ENCODE peak calls at places on chromosomes 12 and 14, in seven cellular contexts. H is SK-N-SH, S is stomach, B is esophagus muscularis mucosa, P is GM12878, Q is Panc1, I is H1. Y is an unnamed sample.

GRCh38 chr12:32390572-32391219 is 8.7 kb upstream of the FGD4 start:
- DNase-seq in S (peak), B (no peak), P (no peak), H (peak), I (peak), Q (no peak), Y (peak)

GRCh38 chr12:131710464-131711457 is at the start of gene SFSWAP:
- DNase-seq in I (peak), B (no peak), P (peak), S (peak), Q (peak), H (peak), Y (peak)

GRCh38 chr14:62101189-62101588 is 339.0 kb downstream of the SNAPC1 start:
- DNase-seq in Q (no peak), P (no peak), S (no peak), H (no peak), I (no peak), B (no peak), Y (no peak)

GRCh38 chr14:48553443-48553842 is 878.0 kb upstream of the MDGA2 start:
- DNase-seq in I (no peak), P (no peak), H (no peak), B (no peak), S (no peak), Q (no peak), Y (no peak)

GRCh38 chr12:29314421-29314820 is 66.6 kb downstream of the ERGIC2 start:
- DNase-seq in B (no peak), I (no peak), P (no peak), Q (no peak), S (no peak), H (no peak), Y (no peak)

GRCh38 chr12:53077030-53077429 is 2.2 kb downstream of the SPRYD3 start:
- DNase-seq in H (no peak), B (no peak), S (no peak), P (no peak), Q (no peak), I (no peak), Y (no peak)

GRCh38 chr12:132596016-132596415 is 14.4 kb downstream of the LRCOL1 start:
- DNase-seq in S (no peak), Q (no peak), H (no peak), P (no peak), I (no peak), B (no peak), Y (no peak)

GRCh38 chr14:68727315-68728078 is 65.4 kb downstream of the ZFP36L1 start:
- DNase-seq in S (no peak), H (no peak), I (no peak), P (no peak), B (no peak), Q (no peak), Y (no peak)

GRCh38 chr12:91327889-91328288 is 145.3 kb upstream of the DCN start:
- DNase-seq in P (no peak), H (no peak), S (no peak), Q (no peak), I (no peak), B (no peak), Y (no peak)

GRCh38 chr12:65876898-65877721 is 52.8 kb downstream of the HMGA2 start:
- DNase-seq in P (no peak), H (no peak), I (no peak), B (no peak), S (peak), Q (no peak), Y (no peak)

GRCh38 chr14:29788093-29788492 is 139.6 kb downstream of the PRKD1 start:
- DNase-seq in S (no peak), Q (no peak), B (no peak), H (no peak), P (no peak), I (no peak), Y (no peak)

GRCh38 chr12:31362115-31362758 is 36.3 kb upstream of the SINHCAF start:
- DNase-seq in B (no peak), Q (no peak), I (peak), S (no peak), H (no peak), P (no peak), Y (peak)
- TF ChIP-seq POLR2AphosphoS5 in B (no peak), Q (no peak), I (no peak), S (no peak), H (no peak), P (no peak), Y (no peak)

GRCh38 chr12:70849265-70849960 is 71.1 kb downstream of the PTPRR start:
- DNase-seq in S (no peak), Q (no peak), I (no peak), H (peak), B (no peak), P (no peak), Y (no peak)
- TF ChIP-seq CTCF in S (no peak), Q (peak), I (peak), H (peak), B (peak), P (no peak), Y (no peak)

GRCh38 chr12:56630180-56630632 is at the start of gene BAZ2A:
- DNase-seq in H (peak), S (peak), B (peak), P (no peak), I (peak), Q (no peak), Y (peak)

GRCh38 chr12:56626691-56627090 is 3.4 kb downstream of the BAZ2A start:
- DNase-seq in S (no peak), Q (no peak), I (no peak), H (no peak), P (no peak), B (no peak), Y (no peak)

GRCh38 chr12:56628671-56629458 is 1.3 kb downstream of the BAZ2A start:
- DNase-seq in S (peak), B (no peak), I (peak), H (peak), Q (no peak), P (no peak), Y (peak)

GRCh38 chr12:56631790-56632700 is 1.9 kb upstream of the BAZ2A start:
- DNase-seq in I (peak), S (peak), Q (no peak), H (peak), B (peak), P (no peak), Y (peak)

GRCh38 chr12:56629459-56630179 is 507 bp downstream of the BAZ2A start:
- DNase-seq in P (no peak), I (peak), H (peak), B (no peak), S (no peak), Q (no peak), Y (no peak)
- TF ChIP-seq POLR2AphosphoS5 in P (no peak), I (no peak), H (no peak), B (no peak), S (no peak), Q (no peak), Y (no peak)

GRCh38 chr12:20120296-20120695 is 248.0 kb upstream of the PDE3A start:
- DNase-seq in P (no peak), H (no peak), I (no peak), Q (no peak), B (no peak), S (no peak), Y (no peak)

GRCh38 chr12:20123465-20123864 is 244.9 kb upstream of the PDE3A start:
- DNase-seq in Q (no peak), P (no peak), B (no peak), H (no peak), S (no peak), I (no peak), Y (no peak)

GRCh38 chr12:20127401-20127800 is 240.9 kb upstream of the PDE3A start:
- DNase-seq in H (no peak), I (no peak), B (no peak), S (no peak), Q (no peak), P (no peak), Y (no peak)

GRCh38 chr12:20125259-20125919 is 242.9 kb upstream of the PDE3A start:
- DNase-seq in I (no peak), H (no peak), Q (no peak), B (no peak), P (no peak), S (no peak), Y (no peak)

GRCh38 chr12:20122274-20122673 is 246.1 kb upstream of the PDE3A start:
- DNase-seq in B (no peak), S (no peak), P (no peak), Q (no peak), H (no peak), I (no peak), Y (no peak)
- TF ChIP-seq CTCF in B (no peak), S (no peak), P (no peak), Q (no peak), H (no peak), I (no peak), Y (no peak)

DNA sequence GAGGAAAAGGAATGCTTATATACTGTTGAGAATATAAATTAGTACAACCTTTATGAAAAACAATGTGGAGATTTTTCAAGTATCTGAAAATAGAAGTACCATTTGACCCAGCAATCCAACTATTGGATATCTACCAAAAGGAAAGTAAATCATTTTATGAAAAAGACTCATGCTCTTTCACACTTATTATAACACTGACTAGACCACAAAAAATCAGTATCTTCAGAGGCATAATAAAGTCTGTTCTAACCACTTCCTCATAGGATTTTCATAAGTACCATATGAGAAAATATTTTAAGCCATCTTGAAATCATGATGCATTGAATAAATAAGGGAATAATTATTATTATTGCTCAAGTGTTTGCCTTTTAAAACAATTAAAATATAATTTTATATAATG is 90.8 kb downstream of the SLCO1B1 start:
- DNase-seq in I (no peak), S (no peak), H (no peak), B (no peak), P (no peak), Q (no peak), Y (no peak)
- TF ChIP-seq POLR2AphosphoS5 in I (no peak), S (no peak), H (no peak), B (no peak), P (no peak), Q (no peak), Y (no peak)